ENCODE peak calls at places on chromosomes 12 and 14, in nine cellular contexts. One of them, this sample, is unnamed.

GRCh38 chr12:128942960-128943477 is 89.7 kb downstream of the GLT1D1 start:
- DNase-seq in Daoy: no peak
- DNase-seq in SK-N-SH: no peak
- DNase-seq in central memory CD4-positive, alpha-beta T cell: no peak
- DNase-seq in GF-D8: no peak
- DNase-seq in stimulated activated CD4-positive, alpha-beta T cell treated with anti-CD3 and anti-CD28 coated beads, Interleukin-1b, Interleukin-23, amount 100 ng/mL, for 24 hours: no peak
- DNase-seq in GM20000: no peak
- DNase-seq in H4: no peak
- DNase-seq in left cardiac atrium: no peak
- DNase-seq in this sample: no peak

GRCh38 chr14:62138593-62138992 is 376.4 kb downstream of the SNAPC1 start:
- DNase-seq in Daoy: no peak
- DNase-seq in SK-N-SH: no peak
- DNase-seq in central memory CD4-positive, alpha-beta T cell: no peak
- DNase-seq in GF-D8: no peak
- DNase-seq in stimulated activated CD4-positive, alpha-beta T cell treated with anti-CD3 and anti-CD28 coated beads, Interleukin-1b, Interleukin-23, amount 100 ng/mL, for 24 hours: no peak
- DNase-seq in GM20000: no peak
- DNase-seq in H4: peak; percentile 16
- DNase-seq in left cardiac atrium: no peak
- DNase-seq in this sample: no peak

GRCh38 chr12:114746297-114747074 is 62.5 kb upstream of the TBX3 start:
- DNase-seq in Daoy: no peak
- DNase-seq in SK-N-SH: no peak
- DNase-seq in central memory CD4-positive, alpha-beta T cell: no peak
- DNase-seq in GF-D8: no peak
- DNase-seq in stimulated activated CD4-positive, alpha-beta T cell treated with anti-CD3 and anti-CD28 coated beads, Interleukin-1b, Interleukin-23, amount 100 ng/mL, for 24 hours: no peak
- DNase-seq in GM20000: no peak
- DNase-seq in H4: no peak
- DNase-seq in left cardiac atrium: no peak
- DNase-seq in this sample: no peak

GRCh38 chr14:59755388-59755787 is 115.2 kb downstream of the RTN1 start:
- DNase-seq in Daoy: no peak
- DNase-seq in SK-N-SH: no peak
- DNase-seq in central memory CD4-positive, alpha-beta T cell: no peak
- DNase-seq in GF-D8: no peak
- DNase-seq in stimulated activated CD4-positive, alpha-beta T cell treated with anti-CD3 and anti-CD28 coated beads, Interleukin-1b, Interleukin-23, amount 100 ng/mL, for 24 hours: no peak
- DNase-seq in GM20000: no peak
- DNase-seq in H4: no peak
- DNase-seq in left cardiac atrium: no peak
- DNase-seq in this sample: no peak

GRCh38 chr12:50400104-50400637 is 514 bp upstream of the LARP4 start:
- DNase-seq in Daoy: no peak
- DNase-seq in SK-N-SH: peak; percentile 49
- DNase-seq in central memory CD4-positive, alpha-beta T cell: no peak
- DNase-seq in GF-D8: no peak
- DNase-seq in stimulated activated CD4-positive, alpha-beta T cell treated with anti-CD3 and anti-CD28 coated beads, Interleukin-1b, Interleukin-23, amount 100 ng/mL, for 24 hours: no peak
- DNase-seq in GM20000: peak; percentile 21
- DNase-seq in H4: no peak
- DNase-seq in left cardiac atrium: no peak
- DNase-seq in this sample: peak; percentile 73

GRCh38 chr14:51367600-51367931 is 127.5 kb downstream of the TMX1 start:
- DNase-seq in Daoy: no peak
- DNase-seq in SK-N-SH: no peak
- DNase-seq in central memory CD4-positive, alpha-beta T cell: no peak
- DNase-seq in GF-D8: no peak
- DNase-seq in stimulated activated CD4-positive, alpha-beta T cell treated with anti-CD3 and anti-CD28 coated beads, Interleukin-1b, Interleukin-23, amount 100 ng/mL, for 24 hours: no peak
- DNase-seq in GM20000: no peak
- DNase-seq in H4: no peak
- DNase-seq in left cardiac atrium: no peak
- DNase-seq in this sample: peak; percentile 11

GRCh38 chr12:109981311-109981710 is 14.9 kb downstream of the GIT2 start:
- DNase-seq in Daoy: no peak
- DNase-seq in SK-N-SH: no peak
- DNase-seq in central memory CD4-positive, alpha-beta T cell: peak; percentile 67
- DNase-seq in GF-D8: no peak
- DNase-seq in stimulated activated CD4-positive, alpha-beta T cell treated with anti-CD3 and anti-CD28 coated beads, Interleukin-1b, Interleukin-23, amount 100 ng/mL, for 24 hours: peak; percentile 61
- DNase-seq in GM20000: no peak
- DNase-seq in H4: no peak
- DNase-seq in left cardiac atrium: no peak
- DNase-seq in this sample: no peak

GRCh38 chr14:74611672-74612345 is at the start of gene LTBP2:
- DNase-seq in Daoy: peak; percentile 54
- DNase-seq in SK-N-SH: peak; percentile 68
- DNase-seq in central memory CD4-positive, alpha-beta T cell: peak; percentile 15
- DNase-seq in GF-D8: no peak
- DNase-seq in stimulated activated CD4-positive, alpha-beta T cell treated with anti-CD3 and anti-CD28 coated beads, Interleukin-1b, Interleukin-23, amount 100 ng/mL, for 24 hours: no peak
- DNase-seq in GM20000: peak; percentile 38
- DNase-seq in H4: no peak
- DNase-seq in left cardiac atrium: no peak
- DNase-seq in this sample: no peak

GRCh38 chr14:101188571-101188915 is 285.0 kb upstream of the RTL1 start:
- DNase-seq in Daoy: no peak
- DNase-seq in SK-N-SH: peak; percentile 4
- DNase-seq in central memory CD4-positive, alpha-beta T cell: no peak
- DNase-seq in GF-D8: no peak
- DNase-seq in stimulated activated CD4-positive, alpha-beta T cell treated with anti-CD3 and anti-CD28 coated beads, Interleukin-1b, Interleukin-23, amount 100 ng/mL, for 24 hours: no peak
- DNase-seq in GM20000: no peak
- DNase-seq in H4: no peak
- DNase-seq in left cardiac atrium: no peak
- DNase-seq in this sample: no peak

GRCh38 chr12:5043589-5044419 is at the start of gene KCNA5:
- DNase-seq in Daoy: no peak
- DNase-seq in SK-N-SH: peak; percentile 19
- DNase-seq in central memory CD4-positive, alpha-beta T cell: no peak
- DNase-seq in GF-D8: no peak
- DNase-seq in stimulated activated CD4-positive, alpha-beta T cell treated with anti-CD3 and anti-CD28 coated beads, Interleukin-1b, Interleukin-23, amount 100 ng/mL, for 24 hours: no peak
- DNase-seq in GM20000: no peak
- DNase-seq in H4: no peak
- DNase-seq in left cardiac atrium: peak; percentile 60
- DNase-seq in this sample: no peak

GRCh38 chr12:42981379-42981778 is 391.8 kb upstream of the PRICKLE1 start:
- DNase-seq in Daoy: peak; percentile 73
- DNase-seq in SK-N-SH: no peak
- DNase-seq in central memory CD4-positive, alpha-beta T cell: no peak
- DNase-seq in GF-D8: no peak
- DNase-seq in stimulated activated CD4-positive, alpha-beta T cell treated with anti-CD3 and anti-CD28 coated beads, Interleukin-1b, Interleukin-23, amount 100 ng/mL, for 24 hours: no peak
- DNase-seq in GM20000: no peak
- DNase-seq in H4: peak; percentile 15
- DNase-seq in left cardiac atrium: no peak
- DNase-seq in this sample: no peak

GRCh38 chr12:111766608-111767361 is at the start of gene ALDH2:
- DNase-seq in Daoy: peak; percentile 79
- DNase-seq in SK-N-SH: peak; percentile 99
- DNase-seq in central memory CD4-positive, alpha-beta T cell: peak; percentile 1
- DNase-seq in GF-D8: no peak
- DNase-seq in stimulated activated CD4-positive, alpha-beta T cell treated with anti-CD3 and anti-CD28 coated beads, Interleukin-1b, Interleukin-23, amount 100 ng/mL, for 24 hours: peak; percentile 29
- DNase-seq in GM20000: peak; percentile 70
- DNase-seq in H4: no peak
- DNase-seq in left cardiac atrium: peak; percentile 84
- DNase-seq in this sample: peak; percentile 34

GRCh38 chr12:85669911-85670310 is 166.3 kb downstream of the RASSF9 start:
- DNase-seq in Daoy: no peak
- DNase-seq in SK-N-SH: no peak
- DNase-seq in central memory CD4-positive, alpha-beta T cell: no peak
- DNase-seq in GF-D8: no peak
- DNase-seq in stimulated activated CD4-positive, alpha-beta T cell treated with anti-CD3 and anti-CD28 coated beads, Interleukin-1b, Interleukin-23, amount 100 ng/mL, for 24 hours: no peak
- DNase-seq in GM20000: no peak
- DNase-seq in H4: no peak
- DNase-seq in left cardiac atrium: no peak
- DNase-seq in this sample: no peak

GRCh38 chr12:59715434-59715833 is 119.6 kb downstream of the SLC16A7 start:
- DNase-seq in Daoy: no peak
- DNase-seq in SK-N-SH: no peak
- DNase-seq in central memory CD4-positive, alpha-beta T cell: no peak
- DNase-seq in GF-D8: no peak
- DNase-seq in stimulated activated CD4-positive, alpha-beta T cell treated with anti-CD3 and anti-CD28 coated beads, Interleukin-1b, Interleukin-23, amount 100 ng/mL, for 24 hours: no peak
- DNase-seq in GM20000: no peak
- DNase-seq in H4: no peak
- DNase-seq in left cardiac atrium: no peak
- DNase-seq in this sample: no peak

GRCh38 chr12:6430124-6430989 is 14.4 kb upstream of the CD27 start:
- DNase-seq in Daoy: peak; percentile 90
- DNase-seq in SK-N-SH: no peak
- DNase-seq in central memory CD4-positive, alpha-beta T cell: no peak
- DNase-seq in GF-D8: peak; percentile 88
- DNase-seq in stimulated activated CD4-positive, alpha-beta T cell treated with anti-CD3 and anti-CD28 coated beads, Interleukin-1b, Interleukin-23, amount 100 ng/mL, for 24 hours: no peak
- DNase-seq in GM20000: no peak
- DNase-seq in H4: peak; percentile 100
- DNase-seq in left cardiac atrium: peak; percentile 96
- DNase-seq in this sample: peak; percentile 51

GRCh38 chr14:23580152-23580926 is 1.7 kb upstream of the JPH4 start:
- DNase-seq in Daoy: no peak
- DNase-seq in SK-N-SH: no peak
- DNase-seq in central memory CD4-positive, alpha-beta T cell: no peak
- DNase-seq in GF-D8: no peak
- DNase-seq in stimulated activated CD4-positive, alpha-beta T cell treated with anti-CD3 and anti-CD28 coated beads, Interleukin-1b, Interleukin-23, amount 100 ng/mL, for 24 hours: no peak
- DNase-seq in GM20000: no peak
- DNase-seq in H4: no peak
- DNase-seq in left cardiac atrium: no peak
- DNase-seq in this sample: no peak

GRCh38 chr12:42779186-42779859 is 189.8 kb upstream of the PRICKLE1 start:
- DNase-seq in Daoy: no peak
- DNase-seq in SK-N-SH: no peak
- DNase-seq in central memory CD4-positive, alpha-beta T cell: no peak
- DNase-seq in GF-D8: no peak
- DNase-seq in stimulated activated CD4-positive, alpha-beta T cell treated with anti-CD3 and anti-CD28 coated beads, Interleukin-1b, Interleukin-23, amount 100 ng/mL, for 24 hours: no peak
- DNase-seq in GM20000: no peak
- DNase-seq in H4: no peak
- DNase-seq in left cardiac atrium: no peak
- DNase-seq in this sample: no peak

GRCh38 chr12:17132336-17132735 is 526.4 kb upstream of the LMO3 start:
- DNase-seq in Daoy: no peak
- DNase-seq in SK-N-SH: no peak
- DNase-seq in central memory CD4-positive, alpha-beta T cell: no peak
- DNase-seq in GF-D8: no peak
- DNase-seq in stimulated activated CD4-positive, alpha-beta T cell treated with anti-CD3 and anti-CD28 coated beads, Interleukin-1b, Interleukin-23, amount 100 ng/mL, for 24 hours: no peak
- DNase-seq in GM20000: no peak
- DNase-seq in H4: no peak
- DNase-seq in left cardiac atrium: no peak
- DNase-seq in this sample: no peak

GRCh38 chr12:73341559-73342247 is 1069.5 kb downstream of the TRHDE start:
- DNase-seq in Daoy: no peak
- DNase-seq in SK-N-SH: no peak
- DNase-seq in central memory CD4-positive, alpha-beta T cell: no peak
- DNase-seq in GF-D8: no peak
- DNase-seq in stimulated activated CD4-positive, alpha-beta T cell treated with anti-CD3 and anti-CD28 coated beads, Interleukin-1b, Interleukin-23, amount 100 ng/mL, for 24 hours: no peak
- DNase-seq in GM20000: no peak
- DNase-seq in H4: no peak
- DNase-seq in left cardiac atrium: no peak
- DNase-seq in this sample: no peak

GRCh38 chr14:45070215-45070614 is 13.7 kb upstream of the PRPF39 start:
- DNase-seq in Daoy: no peak
- DNase-seq in SK-N-SH: no peak
- DNase-seq in central memory CD4-positive, alpha-beta T cell: no peak
- DNase-seq in GF-D8: no peak
- DNase-seq in stimulated activated CD4-positive, alpha-beta T cell treated with anti-CD3 and anti-CD28 coated beads, Interleukin-1b, Interleukin-23, amount 100 ng/mL, for 24 hours: no peak
- DNase-seq in GM20000: no peak
- DNase-seq in H4: no peak
- DNase-seq in left cardiac atrium: no peak
- DNase-seq in this sample: no peak

GRCh38 chr14:103594265-103594664 is 31.5 kb downstream of the COA8 start:
- DNase-seq in Daoy: peak; percentile 95
- DNase-seq in SK-N-SH: no peak
- DNase-seq in central memory CD4-positive, alpha-beta T cell: no peak
- DNase-seq in GF-D8: no peak
- DNase-seq in stimulated activated CD4-positive, alpha-beta T cell treated with anti-CD3 and anti-CD28 coated beads, Interleukin-1b, Interleukin-23, amount 100 ng/mL, for 24 hours: no peak
- DNase-seq in GM20000: no peak
- DNase-seq in H4: peak; percentile 56
- DNase-seq in left cardiac atrium: peak; percentile 47
- DNase-seq in this sample: peak; percentile 95

GRCh38 chr14:61406670-61407069 is 85.3 kb downstream of the PRKCH start:
- DNase-seq in Daoy: no peak
- DNase-seq in SK-N-SH: no peak
- DNase-seq in central memory CD4-positive, alpha-beta T cell: peak; percentile 14
- DNase-seq in GF-D8: no peak
- DNase-seq in stimulated activated CD4-positive, alpha-beta T cell treated with anti-CD3 and anti-CD28 coated beads, Interleukin-1b, Interleukin-23, amount 100 ng/mL, for 24 hours: no peak
- DNase-seq in GM20000: no peak
- DNase-seq in H4: no peak
- DNase-seq in left cardiac atrium: no peak
- DNase-seq in this sample: no peak

GRCh38 chr12:114649585-114649984 is 34.4 kb downstream of the TBX3 start:
- DNase-seq in Daoy: no peak
- DNase-seq in SK-N-SH: no peak
- DNase-seq in central memory CD4-positive, alpha-beta T cell: no peak
- DNase-seq in GF-D8: no peak
- DNase-seq in stimulated activated CD4-positive, alpha-beta T cell treated with anti-CD3 and anti-CD28 coated beads, Interleukin-1b, Interleukin-23, amount 100 ng/mL, for 24 hours: no peak
- DNase-seq in GM20000: no peak
- DNase-seq in H4: no peak
- DNase-seq in left cardiac atrium: no peak
- DNase-seq in this sample: no peak

GRCh38 chr14:44700694-44701093 is 193.6 kb upstream of the FSCB start:
- DNase-seq in Daoy: no peak
- DNase-seq in SK-N-SH: no peak
- DNase-seq in central memory CD4-positive, alpha-beta T cell: no peak
- DNase-seq in GF-D8: no peak
- DNase-seq in stimulated activated CD4-positive, alpha-beta T cell treated with anti-CD3 and anti-CD28 coated beads, Interleukin-1b, Interleukin-23, amount 100 ng/mL, for 24 hours: no peak
- DNase-seq in GM20000: no peak
- DNase-seq in H4: peak; percentile 29
- DNase-seq in left cardiac atrium: no peak
- DNase-seq in this sample: no peak

GRCh38 chr14:35399083-35399807 is 5.3 kb downstream of the NFKBIA start:
- DNase-seq in Daoy: no peak
- DNase-seq in SK-N-SH: no peak
- DNase-seq in central memory CD4-positive, alpha-beta T cell: peak; percentile 18
- DNase-seq in GF-D8: no peak
- DNase-seq in stimulated activated CD4-positive, alpha-beta T cell treated with anti-CD3 and anti-CD28 coated beads, Interleukin-1b, Interleukin-23, amount 100 ng/mL, for 24 hours: no peak
- DNase-seq in GM20000: no peak
- DNase-seq in H4: no peak
- DNase-seq in left cardiac atrium: peak; percentile 45
- DNase-seq in this sample: no peak

GRCh38 chr14:103657466-103657865 is 28.5 kb downstream of the KLC1 start:
- DNase-seq in Daoy: peak; percentile 52
- DNase-seq in SK-N-SH: no peak
- DNase-seq in central memory CD4-positive, alpha-beta T cell: no peak
- DNase-seq in GF-D8: no peak
- DNase-seq in stimulated activated CD4-positive, alpha-beta T cell treated with anti-CD3 and anti-CD28 coated beads, Interleukin-1b, Interleukin-23, amount 100 ng/mL, for 24 hours: no peak
- DNase-seq in GM20000: no peak
- DNase-seq in H4: no peak
- DNase-seq in left cardiac atrium: peak; percentile 39
- DNase-seq in this sample: no peak

GRCh38 chr12:103546959-103547358 is 40.1 kb upstream of the STAB2 start:
- DNase-seq in Daoy: no peak
- DNase-seq in SK-N-SH: no peak
- DNase-seq in central memory CD4-positive, alpha-beta T cell: no peak
- DNase-seq in GF-D8: no peak
- DNase-seq in stimulated activated CD4-positive, alpha-beta T cell treated with anti-CD3 and anti-CD28 coated beads, Interleukin-1b, Interleukin-23, amount 100 ng/mL, for 24 hours: no peak
- DNase-seq in GM20000: no peak
- DNase-seq in H4: no peak
- DNase-seq in left cardiac atrium: no peak
- DNase-seq in this sample: no peak

GRCh38 chr14:39467889-39468524 is 35.8 kb upstream of the FBXO33 start:
- DNase-seq in Daoy: peak; percentile 36
- DNase-seq in SK-N-SH: no peak
- DNase-seq in central memory CD4-positive, alpha-beta T cell: no peak
- DNase-seq in GF-D8: peak; percentile 10
- DNase-seq in stimulated activated CD4-positive, alpha-beta T cell treated with anti-CD3 and anti-CD28 coated beads, Interleukin-1b, Interleukin-23, amount 100 ng/mL, for 24 hours: no peak
- DNase-seq in GM20000: no peak
- DNase-seq in H4: peak; percentile 30
- DNase-seq in left cardiac atrium: no peak
- DNase-seq in this sample: peak; percentile 26

GRCh38 chr14:94602722-94603121 is 9.5 kb upstream of the SERPINA3 start:
- DNase-seq in Daoy: no peak
- DNase-seq in SK-N-SH: no peak
- DNase-seq in central memory CD4-positive, alpha-beta T cell: no peak
- DNase-seq in GF-D8: no peak
- DNase-seq in stimulated activated CD4-positive, alpha-beta T cell treated with anti-CD3 and anti-CD28 coated beads, Interleukin-1b, Interleukin-23, amount 100 ng/mL, for 24 hours: no peak
- DNase-seq in GM20000: no peak
- DNase-seq in H4: no peak
- DNase-seq in left cardiac atrium: no peak
- DNase-seq in this sample: no peak

GRCh38 chr12:52964556-52965336 is 15.8 kb downstream of the KRT18 start:
- DNase-seq in Daoy: no peak
- DNase-seq in SK-N-SH: no peak
- DNase-seq in central memory CD4-positive, alpha-beta T cell: no peak
- DNase-seq in GF-D8: no peak
- DNase-seq in stimulated activated CD4-positive, alpha-beta T cell treated with anti-CD3 and anti-CD28 coated beads, Interleukin-1b, Interleukin-23, amount 100 ng/mL, for 24 hours: no peak
- DNase-seq in GM20000: no peak
- DNase-seq in H4: no peak
- DNase-seq in left cardiac atrium: no peak
- DNase-seq in this sample: no peak

GRCh38 chr14:94173471-94173884 is 644 bp upstream of the PPP4R4 start:
- DNase-seq in Daoy: peak; percentile 28
- DNase-seq in SK-N-SH: no peak
- DNase-seq in central memory CD4-positive, alpha-beta T cell: no peak
- DNase-seq in GF-D8: no peak
- DNase-seq in stimulated activated CD4-positive, alpha-beta T cell treated with anti-CD3 and anti-CD28 coated beads, Interleukin-1b, Interleukin-23, amount 100 ng/mL, for 24 hours: no peak
- DNase-seq in GM20000: no peak
- DNase-seq in H4: no peak
- DNase-seq in left cardiac atrium: peak; percentile 28
- DNase-seq in this sample: no peak